ENCODE peak calls at places on chromosomes 11 and 22, in six cellular contexts. Z is C1 segment of cervical spinal cord, J is BJ, C is retina, G is choroid plexus epithelial cell, R is WTC11. I is an unnamed sample.

GRCh38 chr11:16820324-16821092 is 82.1 kb downstream of the C11orf58 start:
- DNase-seq in Z (peak; percentile 61), R (peak; percentile 85), C (peak; percentile 67), J (peak; percentile 20), G (peak; percentile 80), I (peak; percentile 84)

GRCh38 chr11:120756931-120757330 is 245.4 kb downstream of the GRIK4 start:
- DNase-seq in R (no peak), Z (no peak), C (peak; percentile 71), J (no peak), G (no peak), I (no peak)

GRCh38 chr11:10397226-10397987 is 57.7 kb upstream of the AMPD3 start:
- DNase-seq in J (no peak), R (no peak), C (no peak), Z (no peak), G (no peak), I (peak; percentile 34)

GRCh38 chr11:31060880-31061279 is 308.7 kb downstream of the DCDC1 start:
- DNase-seq in G (peak; percentile 8), C (peak; percentile 93), J (no peak), Z (no peak), R (no peak), I (peak; percentile 29)

GRCh38 chr11:75100314-75100713 is 3.6 kb upstream of the OR2AT4 start:
- DNase-seq in C (no peak), R (no peak), J (no peak), Z (no peak), G (peak; percentile 47), I (peak; percentile 70)

GRCh38 chr11:3158131-3158591 is 6.9 kb downstream of the OSBPL5 start:
- DNase-seq in G (no peak), J (no peak), C (no peak), Z (no peak), R (no peak), I (no peak)

GRCh38 chr11:1261241-1262071 is 38.6 kb downstream of the MUC5B start:
- DNase-seq in R (no peak), Z (no peak), J (no peak), C (no peak), G (no peak), I (no peak)

GRCh38 chr11:2217211-2218081 is 45.8 kb upstream of the TH start:
- DNase-seq in Z (no peak), G (no peak), J (no peak), C (no peak), R (no peak), I (no peak)

GRCh38 chr11:110337570-110338193 is 41.3 kb upstream of the RDX start:
- DNase-seq in C (no peak), J (no peak), G (peak; percentile 47), R (no peak), Z (no peak), I (peak; percentile 25)

GRCh38 chr22:30206964-30207363 is 39.6 kb downstream of the LIF start:
- DNase-seq in J (peak; percentile 82), C (peak; percentile 32), G (peak; percentile 97), R (peak; percentile 71), Z (no peak), I (peak; percentile 90)

GRCh38 chr11:83720675-83721074 is 434.5 kb upstream of the CCDC90B start:
- DNase-seq in G (no peak), Z (no peak), J (no peak), R (peak; percentile 16), C (no peak), I (no peak)

GRCh38 chr11:129644326-129644725 is 171.3 kb upstream of the TMEM45B start:
- DNase-seq in J (no peak), Z (no peak), R (no peak), G (peak; percentile 79), C (no peak), I (peak; percentile 12)

GRCh38 chr11:1221848-1222311 is 986 bp upstream of the MUC5B start:
- DNase-seq in R (peak; percentile 9), C (no peak), G (no peak), Z (no peak), J (no peak), I (no peak)

GRCh38 chr22:20430641-20431519 is 6.7 kb downstream of the SCARF2 start:
- DNase-seq in Z (no peak), G (no peak), R (peak; percentile 68), J (no peak), C (peak; percentile 84), I (no peak)

GRCh38 chr11:3816673-3817072 is 8.3 kb downstream of the PGAP2 start:
- DNase-seq in C (no peak), Z (no peak), R (no peak), J (no peak), G (no peak), I (no peak)

GRCh38 chr11:9562716-9563115 is 10.8 kb upstream of the WEE1 start:
- DNase-seq in J (no peak), G (no peak), C (no peak), Z (no peak), R (no peak), I (no peak)

GRCh38 chr11:35142481-35143207 is 3.7 kb downstream of the CD44 start:
- DNase-seq in R (no peak), J (peak; percentile 66), C (no peak), G (no peak), Z (no peak), I (peak; percentile 44)

GRCh38 chr11:108084811-108085210 is 36.6 kb upstream of the ACAT1 start:
- DNase-seq in R (no peak), C (no peak), Z (no peak), J (no peak), G (no peak), I (no peak)

GRCh38 chr11:128892866-128893565 is 1.9 kb downstream of the KCNJ5 start:
- DNase-seq in J (no peak), Z (no peak), C (no peak), R (no peak), G (no peak), I (no peak)

GRCh38 chr22:36606114-36606513 is 77.1 kb upstream of the EIF3D start:
- DNase-seq in G (no peak), J (no peak), Z (no peak), C (no peak), R (no peak), I (no peak)

GRCh38 chr11:16776716-16777115 is 38.3 kb downstream of the C11orf58 start:
- DNase-seq in Z (peak; percentile 18), J (no peak), C (peak; percentile 34), G (no peak), R (no peak), I (peak; percentile 62)

GRCh38 chr11:126914941-126915340 is 85.6 kb downstream of the KIRREL3 start:
- DNase-seq in Z (no peak), J (peak; percentile 85), R (no peak), C (no peak), G (peak; percentile 1), I (no peak)

GRCh38 chr11:58770627-58771457 is 39.1 kb upstream of the GLYAT start:
- DNase-seq in G (no peak), C (no peak), Z (no peak), R (no peak), J (peak; percentile 41), I (peak; percentile 14)

GRCh38 chr11:3796346-3796745 is 1.0 kb downstream of the NUP98 start:
- DNase-seq in J (no peak), Z (no peak), G (no peak), R (no peak), C (peak; percentile 6), I (no peak)

GRCh38 chr11:118921929-118922744 is 3.6 kb downstream of the BCL9L start:
- DNase-seq in R (peak; percentile 76), G (peak; percentile 42), J (no peak), C (no peak), Z (peak; percentile 61), I (peak; percentile 96)

GRCh38 chr11:63586451-63587166 is 23.4 kb upstream of the PLAAT2 start:
- DNase-seq in C (no peak), G (no peak), R (no peak), Z (no peak), J (no peak), I (no peak)

GRCh38 chr11:127252321-127252720 is 251.8 kb upstream of the KIRREL3 start:
- DNase-seq in G (no peak), C (no peak), Z (no peak), J (no peak), R (no peak), I (no peak)

GRCh38 chr11:60864856-60865513 is 2.4 kb upstream of the ZP1 start:
- DNase-seq in R (no peak), C (no peak), G (no peak), Z (no peak), J (no peak), I (no peak)

GRCh38 chr11:126874831-126875230 is 125.7 kb downstream of the KIRREL3 start:
- DNase-seq in R (peak; percentile 34), J (no peak), C (no peak), G (no peak), Z (no peak), I (no peak)

GRCh38 chr22:46749682-46750529 is 11.9 kb upstream of the CERK start:
- DNase-seq in G (no peak), J (no peak), R (no peak), C (no peak), Z (no peak), I (no peak)